ENCODE peak calls at places on chromosome 22, in nine cellular contexts. One of them, this sample, is unnamed.
A peak's percentile ranks its signal among the peaks of the same experiment; 100 is the strongest.

GRCh38 chr22:17797721-17798559 is 23.7 kb upstream of the BID start:
- DNase-seq in NCI-H1092: no peak
- DNase-seq in left colon: no peak
- DNase-seq in fibroblast of mammary gland: no peak
- DNase-seq in germinal center: peak; percentile 79
- DNase-seq in central memory CD8-positive, alpha-beta T cell: no peak
- DNase-seq in brain pericyte: no peak
- DNase-seq in fibroblast of the aortic adventitia: no peak
- DNase-seq in HEK293T: no peak
- DNase-seq in this sample: no peak

GRCh38 chr22:41449321-41449720 is 2.7 kb upstream of the TOB2 start:
- DNase-seq in NCI-H1092: no peak
- DNase-seq in left colon: no peak
- DNase-seq in fibroblast of mammary gland: peak; percentile 43
- DNase-seq in germinal center: no peak
- DNase-seq in central memory CD8-positive, alpha-beta T cell: no peak
- DNase-seq in brain pericyte: no peak
- DNase-seq in fibroblast of the aortic adventitia: no peak
- DNase-seq in HEK293T: no peak
- DNase-seq in this sample: no peak

GRCh38 chr22:20524004-20524481 is 16.6 kb downstream of the MED15 start:
- DNase-seq in NCI-H1092: peak; percentile 45
- DNase-seq in left colon: no peak
- DNase-seq in fibroblast of mammary gland: no peak
- DNase-seq in germinal center: no peak
- DNase-seq in central memory CD8-positive, alpha-beta T cell: peak; percentile 12
- DNase-seq in brain pericyte: no peak
- DNase-seq in fibroblast of the aortic adventitia: no peak
- DNase-seq in HEK293T: peak; percentile 6
- DNase-seq in this sample: no peak

GRCh38 chr22:45418770-45419138 is 5.3 kb downstream of the RIBC2 start:
- DNase-seq in NCI-H1092: no peak
- DNase-seq in left colon: no peak
- DNase-seq in fibroblast of mammary gland: no peak
- DNase-seq in germinal center: no peak
- DNase-seq in central memory CD8-positive, alpha-beta T cell: no peak
- DNase-seq in brain pericyte: no peak
- DNase-seq in fibroblast of the aortic adventitia: no peak
- DNase-seq in HEK293T: no peak
- DNase-seq in this sample: no peak

GRCh38 chr22:17845790-17846189 is 71.5 kb upstream of the BID start:
- DNase-seq in NCI-H1092: no peak
- DNase-seq in left colon: no peak
- DNase-seq in fibroblast of mammary gland: no peak
- DNase-seq in germinal center: no peak
- DNase-seq in central memory CD8-positive, alpha-beta T cell: no peak
- DNase-seq in brain pericyte: no peak
- DNase-seq in fibroblast of the aortic adventitia: peak; percentile 79
- DNase-seq in HEK293T: no peak
- DNase-seq in this sample: no peak

GRCh38 chr22:19591568-19591967 is 67.4 kb upstream of the CLDN5 start:
- DNase-seq in NCI-H1092: no peak
- DNase-seq in left colon: no peak
- DNase-seq in fibroblast of mammary gland: no peak
- DNase-seq in germinal center: no peak
- DNase-seq in central memory CD8-positive, alpha-beta T cell: no peak
- DNase-seq in brain pericyte: no peak
- DNase-seq in fibroblast of the aortic adventitia: no peak
- DNase-seq in HEK293T: no peak
- DNase-seq in this sample: no peak

GRCh38 chr22:35727436-35727835 is 9.8 kb downstream of the APOL5 start:
- DNase-seq in NCI-H1092: no peak
- DNase-seq in left colon: no peak
- DNase-seq in fibroblast of mammary gland: no peak
- DNase-seq in germinal center: no peak
- DNase-seq in central memory CD8-positive, alpha-beta T cell: no peak
- DNase-seq in brain pericyte: no peak
- DNase-seq in fibroblast of the aortic adventitia: no peak
- DNase-seq in HEK293T: no peak
- DNase-seq in this sample: no peak

GRCh38 chr22:41713004-41713403 is 13.7 kb downstream of the MEI1 start:
- DNase-seq in NCI-H1092: no peak
- DNase-seq in left colon: no peak
- DNase-seq in fibroblast of mammary gland: no peak
- DNase-seq in germinal center: no peak
- DNase-seq in central memory CD8-positive, alpha-beta T cell: no peak
- DNase-seq in brain pericyte: no peak
- DNase-seq in fibroblast of the aortic adventitia: no peak
- DNase-seq in HEK293T: no peak
- DNase-seq in this sample: no peak

GRCh38 chr22:27799334-27800249 is 2.0 kb downstream of the MN1 start:
- DNase-seq in NCI-H1092: no peak
- DNase-seq in left colon: no peak
- DNase-seq in fibroblast of mammary gland: no peak
- DNase-seq in germinal center: no peak
- DNase-seq in central memory CD8-positive, alpha-beta T cell: no peak
- DNase-seq in brain pericyte: no peak
- DNase-seq in fibroblast of the aortic adventitia: peak; percentile 47
- DNase-seq in HEK293T: no peak
- DNase-seq in this sample: no peak

GRCh38 chr22:37904572-37905533 is 1.2 kb upstream of the MICALL1 start:
- DNase-seq in NCI-H1092: no peak
- DNase-seq in left colon: peak; percentile 51
- DNase-seq in fibroblast of mammary gland: peak; percentile 100
- DNase-seq in germinal center: no peak
- DNase-seq in central memory CD8-positive, alpha-beta T cell: no peak
- DNase-seq in brain pericyte: peak; percentile 83
- DNase-seq in fibroblast of the aortic adventitia: peak; percentile 99
- DNase-seq in HEK293T: peak; percentile 66
- DNase-seq in this sample: peak; percentile 38

GRCh38 chr22:42116848-42117424 is 13.7 kb downstream of the CYP2D6 start:
- DNase-seq in NCI-H1092: no peak
- DNase-seq in left colon: no peak
- DNase-seq in fibroblast of mammary gland: peak; percentile 11
- DNase-seq in germinal center: no peak
- DNase-seq in central memory CD8-positive, alpha-beta T cell: no peak
- DNase-seq in brain pericyte: no peak
- DNase-seq in fibroblast of the aortic adventitia: no peak
- DNase-seq in HEK293T: no peak
- DNase-seq in this sample: no peak

GRCh38 chr22:44632823-44633478 is 69.1 kb upstream of the PRR5 start:
- DNase-seq in NCI-H1092: no peak
- DNase-seq in left colon: no peak
- DNase-seq in fibroblast of mammary gland: no peak
- DNase-seq in germinal center: no peak
- DNase-seq in central memory CD8-positive, alpha-beta T cell: no peak
- DNase-seq in brain pericyte: no peak
- DNase-seq in fibroblast of the aortic adventitia: no peak
- DNase-seq in HEK293T: no peak
- DNase-seq in this sample: no peak

GRCh38 chr22:47115921-47116320 is 353.5 kb downstream of the TBC1D22A start:
- DNase-seq in NCI-H1092: no peak
- DNase-seq in left colon: no peak
- DNase-seq in fibroblast of mammary gland: no peak
- DNase-seq in germinal center: no peak
- DNase-seq in central memory CD8-positive, alpha-beta T cell: no peak
- DNase-seq in brain pericyte: no peak
- DNase-seq in fibroblast of the aortic adventitia: no peak
- DNase-seq in HEK293T: no peak
- DNase-seq in this sample: no peak

GRCh38 chr22:47155131-47155885 is 392.9 kb downstream of the TBC1D22A start:
- DNase-seq in NCI-H1092: no peak
- DNase-seq in left colon: no peak
- DNase-seq in fibroblast of mammary gland: no peak
- DNase-seq in germinal center: no peak
- DNase-seq in central memory CD8-positive, alpha-beta T cell: no peak
- DNase-seq in brain pericyte: no peak
- DNase-seq in fibroblast of the aortic adventitia: no peak
- DNase-seq in HEK293T: no peak
- DNase-seq in this sample: no peak

GRCh38 chr22:46737105-46737975 is 712 bp downstream of the CERK start:
- DNase-seq in NCI-H1092: no peak
- DNase-seq in left colon: no peak
- DNase-seq in fibroblast of mammary gland: peak; percentile 46
- DNase-seq in germinal center: peak; percentile 70
- DNase-seq in central memory CD8-positive, alpha-beta T cell: peak; percentile 28
- DNase-seq in brain pericyte: no peak
- DNase-seq in fibroblast of the aortic adventitia: peak; percentile 35
- DNase-seq in HEK293T: peak; percentile 57
- DNase-seq in this sample: peak; percentile 77

GRCh38 chr22:49447837-49448236 is 379.8 kb downstream of the BRD1 start:
- DNase-seq in NCI-H1092: no peak
- DNase-seq in left colon: no peak
- DNase-seq in fibroblast of mammary gland: no peak
- DNase-seq in germinal center: no peak
- DNase-seq in central memory CD8-positive, alpha-beta T cell: no peak
- DNase-seq in brain pericyte: no peak
- DNase-seq in fibroblast of the aortic adventitia: no peak
- DNase-seq in HEK293T: no peak
- DNase-seq in this sample: no peak

GRCh38 chr22:31896472-31896871 is 47.9 kb upstream of the YWHAH start:
- DNase-seq in NCI-H1092: no peak
- DNase-seq in left colon: no peak
- DNase-seq in fibroblast of mammary gland: no peak
- DNase-seq in germinal center: no peak
- DNase-seq in central memory CD8-positive, alpha-beta T cell: no peak
- DNase-seq in brain pericyte: no peak
- DNase-seq in fibroblast of the aortic adventitia: no peak
- DNase-seq in HEK293T: no peak
- DNase-seq in this sample: no peak

GRCh38 chr22:44181033-44181911 is 547 bp downstream of the PARVG start:
- DNase-seq in NCI-H1092: no peak
- DNase-seq in left colon: no peak
- DNase-seq in fibroblast of mammary gland: no peak
- DNase-seq in germinal center: peak; percentile 75
- DNase-seq in central memory CD8-positive, alpha-beta T cell: peak; percentile 52
- DNase-seq in brain pericyte: no peak
- DNase-seq in fibroblast of the aortic adventitia: no peak
- DNase-seq in HEK293T: no peak
- DNase-seq in this sample: no peak

GRCh38 chr22:32911526-32911925 is 110.0 kb downstream of the TIMP3 start:
- DNase-seq in NCI-H1092: no peak
- DNase-seq in left colon: no peak
- DNase-seq in fibroblast of mammary gland: peak; percentile 4
- DNase-seq in germinal center: no peak
- DNase-seq in central memory CD8-positive, alpha-beta T cell: no peak
- DNase-seq in brain pericyte: no peak
- DNase-seq in fibroblast of the aortic adventitia: no peak
- DNase-seq in HEK293T: no peak
- DNase-seq in this sample: peak; percentile 9

GRCh38 chr22:36423461-36424404 is 36.0 kb upstream of the MYH9 start:
- DNase-seq in NCI-H1092: no peak
- DNase-seq in left colon: no peak
- DNase-seq in fibroblast of mammary gland: no peak
- DNase-seq in germinal center: no peak
- DNase-seq in central memory CD8-positive, alpha-beta T cell: no peak
- DNase-seq in brain pericyte: no peak
- DNase-seq in fibroblast of the aortic adventitia: no peak
- DNase-seq in HEK293T: no peak
- DNase-seq in this sample: no peak

GRCh38 chr22:27068121-27068520 is 410.7 kb downstream of the MIAT start:
- DNase-seq in NCI-H1092: no peak
- DNase-seq in left colon: no peak
- DNase-seq in fibroblast of mammary gland: no peak
- DNase-seq in germinal center: no peak
- DNase-seq in central memory CD8-positive, alpha-beta T cell: no peak
- DNase-seq in brain pericyte: no peak
- DNase-seq in fibroblast of the aortic adventitia: no peak
- DNase-seq in HEK293T: no peak
- DNase-seq in this sample: no peak

GRCh38 chr22:32531955-32532818 is 57.6 kb downstream of the FBXO7 start:
- DNase-seq in NCI-H1092: peak; percentile 10
- DNase-seq in left colon: peak; percentile 60
- DNase-seq in fibroblast of mammary gland: peak; percentile 95
- DNase-seq in germinal center: no peak
- DNase-seq in central memory CD8-positive, alpha-beta T cell: no peak
- DNase-seq in brain pericyte: peak; percentile 50
- DNase-seq in fibroblast of the aortic adventitia: peak; percentile 87
- DNase-seq in HEK293T: no peak
- DNase-seq in this sample: peak; percentile 42

GRCh38 chr22:50525991-50526848 is 822 bp upstream of the SCO2 start:
- DNase-seq in NCI-H1092: peak; percentile 6
- DNase-seq in left colon: peak; percentile 87
- DNase-seq in fibroblast of mammary gland: peak; percentile 59
- DNase-seq in germinal center: peak; percentile 84
- DNase-seq in central memory CD8-positive, alpha-beta T cell: peak; percentile 75
- DNase-seq in brain pericyte: no peak
- DNase-seq in fibroblast of the aortic adventitia: peak; percentile 64
- DNase-seq in HEK293T: peak; percentile 72
- DNase-seq in this sample: peak; percentile 89

GRCh38 chr22:43199541-43199940 is 12.6 kb upstream of the TTLL12 start:
- DNase-seq in NCI-H1092: no peak
- DNase-seq in left colon: no peak
- DNase-seq in fibroblast of mammary gland: no peak
- DNase-seq in germinal center: no peak
- DNase-seq in central memory CD8-positive, alpha-beta T cell: no peak
- DNase-seq in brain pericyte: no peak
- DNase-seq in fibroblast of the aortic adventitia: no peak
- DNase-seq in HEK293T: no peak
- DNase-seq in this sample: no peak

GRCh38 chr22:45262931-45263789 is 21.6 kb upstream of the UPK3A start:
- DNase-seq in NCI-H1092: no peak
- DNase-seq in left colon: no peak
- DNase-seq in fibroblast of mammary gland: peak; percentile 30
- DNase-seq in germinal center: peak; percentile 89
- DNase-seq in central memory CD8-positive, alpha-beta T cell: no peak
- DNase-seq in brain pericyte: no peak
- DNase-seq in fibroblast of the aortic adventitia: peak; percentile 22
- DNase-seq in HEK293T: no peak
- DNase-seq in this sample: no peak

GRCh38 chr22:45510376-45511232 is 7.9 kb downstream of the FBLN1 start:
- DNase-seq in NCI-H1092: no peak
- DNase-seq in left colon: no peak
- DNase-seq in fibroblast of mammary gland: peak; percentile 56
- DNase-seq in germinal center: no peak
- DNase-seq in central memory CD8-positive, alpha-beta T cell: no peak
- DNase-seq in brain pericyte: no peak
- DNase-seq in fibroblast of the aortic adventitia: no peak
- DNase-seq in HEK293T: no peak
- DNase-seq in this sample: no peak

GRCh38 chr22:23237201-23237798 is 57.0 kb downstream of the BCR start:
- DNase-seq in NCI-H1092: peak; percentile 85
- DNase-seq in left colon: no peak
- DNase-seq in fibroblast of mammary gland: peak; percentile 50
- DNase-seq in germinal center: no peak
- DNase-seq in central memory CD8-positive, alpha-beta T cell: no peak
- DNase-seq in brain pericyte: peak; percentile 61
- DNase-seq in fibroblast of the aortic adventitia: peak; percentile 32
- DNase-seq in HEK293T: no peak
- DNase-seq in this sample: peak; percentile 66

GRCh38 chr22:32584650-32585049 is 110.0 kb downstream of the FBXO7 start:
- DNase-seq in NCI-H1092: no peak
- DNase-seq in left colon: no peak
- DNase-seq in fibroblast of mammary gland: peak; percentile 89
- DNase-seq in germinal center: no peak
- DNase-seq in central memory CD8-positive, alpha-beta T cell: no peak
- DNase-seq in brain pericyte: no peak
- DNase-seq in fibroblast of the aortic adventitia: peak; percentile 75
- DNase-seq in HEK293T: no peak
- DNase-seq in this sample: no peak

GRCh38 chr22:19706661-19707151 is 7.6 kb upstream of the SEPTIN5 start:
- DNase-seq in NCI-H1092: no peak
- DNase-seq in left colon: no peak
- DNase-seq in fibroblast of mammary gland: no peak
- DNase-seq in germinal center: no peak
- DNase-seq in central memory CD8-positive, alpha-beta T cell: no peak
- DNase-seq in brain pericyte: no peak
- DNase-seq in fibroblast of the aortic adventitia: no peak
- DNase-seq in HEK293T: no peak
- DNase-seq in this sample: no peak

GRCh38 chr22:24156146-24156914 is 25.0 kb upstream of the SUSD2 start:
- DNase-seq in NCI-H1092: peak; percentile 9
- DNase-seq in left colon: no peak
- DNase-seq in fibroblast of mammary gland: peak; percentile 48
- DNase-seq in germinal center: peak; percentile 80
- DNase-seq in central memory CD8-positive, alpha-beta T cell: peak; percentile 46
- DNase-seq in brain pericyte: no peak
- DNase-seq in fibroblast of the aortic adventitia: peak; percentile 32
- DNase-seq in HEK293T: peak; percentile 60
- DNase-seq in this sample: peak; percentile 79

GRCh38 chr22:25237503-25237902 is 18.1 kb downstream of the CRYBB2 start:
- DNase-seq in NCI-H1092: no peak
- DNase-seq in left colon: no peak
- DNase-seq in fibroblast of mammary gland: no peak
- DNase-seq in germinal center: no peak
- DNase-seq in central memory CD8-positive, alpha-beta T cell: no peak
- DNase-seq in brain pericyte: no peak
- DNase-seq in fibroblast of the aortic adventitia: no peak
- DNase-seq in HEK293T: no peak
- DNase-seq in this sample: no peak

This sample was measured in retina.